ENCODE peak calls at places on chromosomes 1 and 21, in six cellular contexts. W is activated CD4-positive, alpha-beta T cell treated with anti-CD3 and anti-CD28 coated beads for 24 hours; Z is GM12891; R is NCI-H524; B is sciatic nerve; T is cardiac fibroblast. Y is an unnamed sample.

GRCh38 chr1:47578026-47578861 is 140.4 kb downstream of the FOXD2 start:
- DNase-seq in W (no peak), Z (no peak), R (no peak), B (peak; percentile 81), T (no peak), Y (peak; percentile 83)

GRCh38 chr21:44397431-44398031 is 44.1 kb downstream of the TRPM2 start:
- DNase-seq in W (no peak), Z (no peak), R (no peak), B (no peak), T (no peak), Y (peak; percentile 86)

GRCh38 chr1:24970926-24971530 is 41.0 kb upstream of the RUNX3 start:
- DNase-seq in W (no peak), Z (no peak), R (no peak), B (no peak), T (no peak), Y (no peak)

GRCh38 chr1:80212958-80213357 is 1206.4 kb upstream of the ADGRL4 start:
- DNase-seq in W (no peak), Z (no peak), R (no peak), B (no peak), T (no peak), Y (no peak)

GRCh38 chr1:79259390-79260336 is 253.1 kb upstream of the ADGRL4 start:
- DNase-seq in W (no peak), Z (no peak), R (peak; percentile 40), B (no peak), T (peak; percentile 75), Y (no peak)

GRCh38 chr1:15305366-15305765 is 58.3 kb downstream of the FHAD1 start:
- DNase-seq in W (no peak), Z (no peak), R (no peak), B (peak; percentile 25), T (peak; percentile 18), Y (no peak)

GRCh38 chr1:230261918-230262650 is 164.0 kb downstream of the PGBD5 start:
- DNase-seq in W (no peak), Z (no peak), R (no peak), B (no peak), T (no peak), Y (peak; percentile 26)

GRCh38 chr1:14742181-14742980 is 143.9 kb downstream of the KAZN start:
- DNase-seq in W (no peak), Z (no peak), R (no peak), B (no peak), T (peak; percentile 89), Y (no peak)

GRCh38 chr1:207454046-207454964 is at the start of gene CR2:
- DNase-seq in W (peak; percentile 21), Z (peak; percentile 47), R (peak; percentile 56), B (peak; percentile 56), T (no peak), Y (peak; percentile 88)

GRCh38 chr1:85428471-85429077 is 36.4 kb downstream of the DDAH1 start:
- DNase-seq in W (no peak), Z (no peak), R (peak; percentile 27), B (no peak), T (no peak), Y (no peak)

GRCh38 chr1:92933459-92933858 is 27.8 kb downstream of the DIPK1A start:
- DNase-seq in W (no peak), Z (no peak), R (no peak), B (no peak), T (peak; percentile 14), Y (no peak)

GRCh38 chr1:174090476-174090875 is 68.3 kb upstream of the RC3H1 start:
- DNase-seq in W (no peak), Z (no peak), R (peak; percentile 70), B (no peak), T (no peak), Y (no peak)

GRCh38 chr21:33871171-33871570 is 44.4 kb downstream of the ATP5PO start:
- DNase-seq in W (no peak), Z (no peak), R (no peak), B (no peak), T (peak; percentile 61), Y (no peak)

GRCh38 chr1:2314803-2315710 is 76.3 kb downstream of the MORN1 start:
- DNase-seq in W (peak; percentile 27), Z (peak; percentile 97), R (peak; percentile 55), B (no peak), T (no peak), Y (no peak)

GRCh38 chr1:179976970-179977651 is 22.5 kb downstream of the CEP350 start:
- DNase-seq in W (no peak), Z (no peak), R (no peak), B (no peak), T (no peak), Y (no peak)

GRCh38 chr1:110309139-110309538 is 30.0 kb upstream of the RBM15 start:
- DNase-seq in W (no peak), Z (no peak), R (no peak), B (no peak), T (peak; percentile 62), Y (no peak)

GRCh38 chr1:164746677-164747076 is 187.7 kb downstream of the PBX1 start:
- DNase-seq in W (no peak), Z (no peak), R (no peak), B (no peak), T (no peak), Y (no peak)

GRCh38 chr1:59705849-59706599 is 108.7 kb upstream of the HOOK1 start:
- DNase-seq in W (no peak), Z (no peak), R (no peak), B (no peak), T (peak; percentile 95), Y (no peak)

GRCh38 chr1:41277371-41277994 is 35.4 kb upstream of the SCMH1 start:
- DNase-seq in W (no peak), Z (no peak), R (no peak), B (no peak), T (no peak), Y (no peak)

GRCh38 chr1:206544562-206545257 is 37.4 kb downstream of the RASSF5 start:
- DNase-seq in W (peak; percentile 83), Z (peak; percentile 57), R (peak; percentile 63), B (peak; percentile 88), T (peak; percentile 59), Y (no peak)

GRCh38 chr1:63317814-63318156 is 4.6 kb upstream of the FOXD3 start:
- DNase-seq in W (no peak), Z (no peak), R (no peak), B (no peak), T (no peak), Y (no peak)

GRCh38 chr1:97814121-97814520 is 106.7 kb downstream of the DPYD start:
- DNase-seq in W (no peak), Z (no peak), R (no peak), B (no peak), T (peak; percentile 62), Y (no peak)

GRCh38 chr1:68175621-68176398 is 56.5 kb downstream of the WLS start:
- DNase-seq in W (no peak), Z (no peak), R (no peak), B (no peak), T (peak; percentile 54), Y (no peak)

GRCh38 chr1:205662791-205663190 is 17.5 kb downstream of the SLC45A3 start:
- DNase-seq in W (no peak), Z (no peak), R (no peak), B (no peak), T (no peak), Y (no peak)

GRCh38 chr1:153742411-153743142 is 14.7 kb downstream of the INTS3 start:
- DNase-seq in W (no peak), Z (no peak), R (no peak), B (no peak), T (peak; percentile 76), Y (no peak)

GRCh38 chr1:180231506-180232420 is 1.7 kb downstream of the LHX4 start:
- DNase-seq in W (no peak), Z (no peak), R (peak; percentile 83), B (no peak), T (peak; percentile 62), Y (no peak)

Y was measured in mesenteric fat pad.